ENCODE peak calls at places on chromosome 11, in eight cellular contexts. Z is NCI-H460; Y is DMS153; J is BE2C; U is stimulated activated naive CD4-positive, alpha-beta T cell; I is AML-193; O is EH; X is H54. R is an unnamed sample.

GRCh38 chr11:112961146-112961668 is at the start of gene NCAM1:
- DNase-seq in Z (peak; percentile 80), Y (peak; percentile 97), J (peak; percentile 97), U (no peak), I (peak; percentile 67), O (peak; percentile 58), X (peak; percentile 20), R (no peak)

GRCh38 chr11:5596611-5597201 is at the start of gene TRIM6:
- DNase-seq in Z (peak; percentile 49), Y (no peak), J (no peak), U (peak; percentile 6), I (peak; percentile 51), O (peak; percentile 56), X (peak; percentile 75), R (no peak)

GRCh38 chr11:111454561-111455192 is 57.5 kb downstream of the BTG4 start:
- DNase-seq in Z (peak; percentile 11), Y (no peak), J (peak; percentile 62), U (no peak), I (peak; percentile 23), O (peak; percentile 76), X (peak; percentile 49), R (no peak)

GRCh38 chr11:64265176-64266160 is 14.1 kb downstream of the PLCB3 start:
- DNase-seq in Z (no peak), Y (no peak), J (no peak), U (no peak), I (no peak), O (no peak), X (no peak), R (no peak)

GRCh38 chr11:110712643-110713468 is 619 bp upstream of the ARHGAP20 start:
- DNase-seq in Z (no peak), Y (peak; percentile 38), J (no peak), U (no peak), I (no peak), O (peak; percentile 42), X (no peak), R (no peak)

GRCh38 chr11:43830928-43831440 is 49.6 kb upstream of the ALKBH3 start:
- DNase-seq in Z (peak; percentile 42), Y (peak; percentile 39), J (peak; percentile 39), U (no peak), I (no peak), O (peak; percentile 100), X (peak; percentile 57), R (peak; percentile 100)

GRCh38 chr11:107898270-107898669 is 30.0 kb upstream of the RAB39A start:
- DNase-seq in Z (peak; percentile 16), Y (no peak), J (no peak), U (peak; percentile 1), I (peak; percentile 60), O (peak; percentile 35), X (peak; percentile 11), R (peak; percentile 38)

GRCh38 chr11:109236696-109237095 is 185.3 kb upstream of the C11orf87 start:
- DNase-seq in Z (no peak), Y (no peak), J (no peak), U (no peak), I (no peak), O (peak; percentile 30), X (no peak), R (no peak)

GRCh38 chr11:108768370-108768769 is 103.5 kb downstream of the DDX10 start:
- DNase-seq in Z (no peak), Y (no peak), J (no peak), U (no peak), I (no peak), O (no peak), X (no peak), R (peak; percentile 43)

GRCh38 chr11:1235615-1236315 is 12.9 kb downstream of the MUC5B start:
- DNase-seq in Z (no peak), Y (no peak), J (no peak), U (no peak), I (no peak), O (no peak), X (no peak), R (no peak)

GRCh38 chr11:3133456-3134217 is 31.5 kb downstream of the OSBPL5 start:
- DNase-seq in Z (no peak), Y (no peak), J (peak; percentile 3), U (no peak), I (no peak), O (no peak), X (no peak), R (no peak)

GRCh38 chr11:114440121-114440860 is 1.0 kb downstream of the REXO2 start:
- DNase-seq in Z (no peak), Y (no peak), J (no peak), U (no peak), I (no peak), O (peak; percentile 70), X (no peak), R (no peak)

GRCh38 chr11:10305262-10305963 is 540 bp downstream of the ADM start:
- DNase-seq in Z (no peak), Y (no peak), J (peak; percentile 51), U (peak; percentile 32), I (no peak), O (peak; percentile 35), X (no peak), R (no peak)

GRCh38 chr11:18036456-18036855 is 9.6 kb downstream of the TPH1 start:
- DNase-seq in Z (no peak), Y (no peak), J (no peak), U (no peak), I (no peak), O (no peak), X (no peak), R (no peak)